ENCODE peak calls at places on chromosomes 2 and 18, in five cellular contexts. R, L, U, F and D are unnamed samples.
A peak's percentile ranks its signal among the peaks of the same experiment; 100 is the strongest.

GRCh38 chr2:48347712-48348111 is 182.2 kb upstream of the STON1 start:
- DNase-seq in F (no peak), L (no peak), U (peak; percentile 58), R (no peak), D (no peak)

GRCh38 chr18:48622911-48623431 is 84.1 kb downstream of the CTIF start:
- DNase-seq in F (no peak), L (peak; percentile 69), U (peak; percentile 51), R (no peak), D (peak; percentile 79)

GRCh38 chr2:70978388-70979357 is at the start of gene ANKRD53:
- DNase-seq in L (peak; percentile 79), U (peak; percentile 77), R (no peak), F (peak; percentile 81), D (peak; percentile 23)

GRCh38 chr2:85804583-85804982 is 50.8 kb downstream of the ATOH8 start:
- DNase-seq in U (peak; percentile 46), F (no peak), R (peak; percentile 73), L (peak; percentile 61), D (no peak)

GRCh38 chr2:14633031-14633430 is 514 bp downstream of the LRATD1 start:
- DNase-seq in U (no peak), F (peak; percentile 13), L (peak; percentile 30), R (no peak), D (no peak)

GRCh38 chr2:165662720-165663119 is 131.3 kb downstream of the GALNT3 start:
- DNase-seq in F (no peak), U (no peak), R (no peak), L (no peak), D (no peak)

GRCh38 chr2:127149384-127149783 is 42.4 kb upstream of the BIN1 start:
- DNase-seq in R (no peak), U (peak; percentile 93), L (no peak), F (no peak), D (peak; percentile 98)

GRCh38 chr18:39835303-39836030 is 2119.6 kb upstream of the PIK3C3 start:
- DNase-seq in F (no peak), R (no peak), U (no peak), L (peak; percentile 35), D (no peak)

DNA sequence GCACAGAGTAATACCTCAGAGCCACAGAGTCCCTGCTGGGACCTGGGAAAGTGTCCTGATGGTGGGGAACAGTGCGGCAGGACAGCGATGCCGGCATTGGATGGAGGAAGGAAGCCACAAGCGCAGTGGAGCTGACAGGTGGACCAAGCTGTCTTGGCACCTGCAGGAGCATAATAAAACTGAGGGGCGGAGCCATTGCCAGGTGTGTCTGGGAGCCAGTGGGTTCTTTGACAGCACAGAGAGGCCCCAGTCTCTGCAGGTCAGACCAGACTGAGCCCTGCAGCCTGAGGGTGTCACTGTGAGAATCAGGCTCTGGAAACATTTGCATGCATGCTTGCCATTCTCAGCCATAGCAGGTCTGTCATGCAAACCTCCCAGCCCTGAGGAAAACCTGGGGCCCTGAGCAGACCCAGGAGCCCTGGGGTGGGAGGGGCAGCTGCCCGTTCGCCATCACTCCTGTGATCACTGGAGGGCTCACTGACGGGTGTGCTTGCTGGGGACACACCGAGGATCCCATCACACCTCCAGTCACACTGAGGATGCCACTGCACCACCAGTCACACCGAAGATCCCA is 210.5 kb upstream of the HDAC4 start:
- DNase-seq in R (no peak), L (no peak), U (no peak), F (no peak), D (no peak)
- H3K9me2 ChIP-seq in R (no peaks in the 10 kb centered on the region), L (peaks cover 4% of the 10 kb centered on the region), U (no peaks in the 10 kb centered on the region), F (no peaks in the 10 kb centered on the region), D (no peaks in the 10 kb centered on the region)

GRCh38 chr2:27154481-27154880 is 5.7 kb downstream of the TCF23 start:
- DNase-seq in U (no peak), F (no peak), L (no peak), R (no peak), D (no peak)
- H2AFZ ChIP-seq in U (no peak overlapping the region), F (no peak overlapping the region), L (peak overlapping the region; percentile 69), R (no peak overlapping the region), D (no peak overlapping the region)

GRCh38 chr2:174771136-174771535 is 6.9 kb upstream of the CHRNA1 start:
- DNase-seq in U (no peak), R (no peak), L (no peak), F (no peak), D (no peak)
- H3K9me2 ChIP-seq in U (no peaks in the 10 kb centered on the region), R (no peaks in the 10 kb centered on the region), L (peaks cover 4% of the 10 kb centered on the region), F (no peaks in the 10 kb centered on the region), D (no peaks in the 10 kb centered on the region)

DNA sequence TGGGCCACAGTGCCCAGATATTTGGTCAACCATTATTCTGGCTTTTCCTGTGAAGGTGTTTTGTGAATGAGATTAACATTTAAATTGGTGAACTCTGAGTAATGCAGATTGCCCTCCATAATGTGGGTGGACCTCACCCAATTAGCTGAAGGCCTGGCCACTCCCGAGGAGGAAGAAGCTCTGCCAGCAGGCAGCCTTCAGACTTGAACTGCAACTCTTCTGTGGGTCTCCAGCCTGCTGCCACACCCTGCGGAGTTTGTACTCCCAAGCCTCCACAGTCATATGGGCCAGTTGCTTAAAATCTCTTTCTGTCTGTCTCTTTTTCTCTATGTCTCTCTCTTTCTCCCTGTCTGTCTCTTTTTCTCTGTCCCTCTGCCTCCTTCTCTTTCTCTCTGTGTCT is 262.7 kb downstream of the MYCN start:
- DNase-seq in U (no peak), R (no peak), L (no peak), F (no peak), D (no peak)
- H2AFZ ChIP-seq in U (no peak overlapping the region), R (no peak overlapping the region), L (peak overlapping the region; percentile 38), F (no peak overlapping the region), D (no peak overlapping the region)

GRCh38 chr2:17688600-17688999 is 65.0 kb downstream of the SMC6 start:
- DNase-seq in F (no peak), L (no peak), R (no peak), U (no peak), D (no peak)

GRCh38 chr2:17682098-17682857 is 71.3 kb downstream of the SMC6 start:
- DNase-seq in R (no peak), U (no peak), L (no peak), F (no peak), D (no peak)

GRCh38 chr2:17689010-17689409 is 64.6 kb downstream of the SMC6 start:
- DNase-seq in U (no peak), R (no peak), F (no peak), L (no peak), D (no peak)

GRCh38 chr2:17680119-17680518 is 73.5 kb downstream of the SMC6 start:
- DNase-seq in R (no peak), L (no peak), U (peak; percentile 6), F (no peak), D (peak; percentile 65)

DNA sequence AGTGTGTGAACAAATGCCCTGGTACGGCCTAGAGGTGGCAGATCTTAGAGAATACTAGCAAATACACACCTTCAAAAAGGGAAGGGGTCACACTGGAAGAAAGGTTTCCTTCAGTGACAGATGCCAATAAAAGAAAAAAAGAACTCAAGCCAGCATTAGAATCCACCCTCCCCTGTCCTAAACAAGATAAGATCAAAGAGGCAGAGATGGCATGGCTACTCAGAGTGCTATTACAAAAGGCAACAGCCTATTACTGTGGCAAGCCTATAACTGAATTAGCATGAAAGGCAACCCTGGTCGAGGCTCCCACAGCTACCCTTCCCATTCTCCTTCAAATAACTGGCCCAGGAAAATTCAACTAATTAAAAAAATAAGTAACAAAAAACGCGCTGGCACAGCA is 69.6 kb downstream of the SMC6 start:
- DNase-seq in U (no peak), R (no peak), L (no peak), F (no peak), D (no peak)
- H3K9me2 ChIP-seq in U (no peaks in the 10 kb centered on the region), R (no peaks in the 10 kb centered on the region), L (no peaks in the 10 kb centered on the region), F (no peaks in the 10 kb centered on the region), D (no peaks in the 10 kb centered on the region)

GRCh38 chr18:10057808-10058791 is 144.3 kb downstream of the VAPA start:
- DNase-seq in U (peak; percentile 89), F (peak; percentile 26), L (no peak), R (no peak), D (peak; percentile 96)
- H2AFZ ChIP-seq in U (peak overlapping the region; percentile 64), F (no peak overlapping the region), L (no peak overlapping the region), R (no peak overlapping the region), D (peak overlapping the region; percentile 39)